ENCODE peak calls at places on chromosomes 13 and 19, in six cellular contexts. I is K562, G is GM12878, Y is HepG2, A is H1, C is GM12892. J is an unnamed sample.

GRCh38 chr13:48072304-48072703 is 22.6 kb downstream of the MED4 start:
- DNase-seq in I (no peak), G (no peak), Y (no peak), A (no peak), C (no peak), J (no peak)

GRCh38 chr19:45705115-45705514 is 12.6 kb downstream of the QPCTL start:
- DNase-seq in I (no peak), G (no peak), Y (no peak), A (no peak), C (no peak), J (no peak)

GRCh38 chr13:21522847-21523246 is 63.7 kb upstream of the ZDHHC20 start:
- DNase-seq in I (peak; percentile 17), G (no peak), Y (no peak), A (no peak), C (no peak), J (no peak)

GRCh38 chr13:97855570-97855970 is 97.9 kb upstream of the IPO5 start:
- DNase-seq in I (peak; percentile 54), G (peak; percentile 13), Y (peak; percentile 55), A (no peak), C (no peak), J (no peak)

GRCh38 chr19:47027586-47028371 is 8.1 kb downstream of the NPAS1 start:
- DNase-seq in I (no peak), G (no peak), Y (no peak), A (no peak), C (no peak), J (no peak)

GRCh38 chr13:78241278-78241919 is 322.8 kb upstream of the EDNRB start:
- DNase-seq in I (peak; percentile 11), G (no peak), Y (peak; percentile 27), A (peak; percentile 17), C (no peak), J (peak; percentile 0)

GRCh38 chr19:7605490-7606222 is 10.0 kb downstream of the CAMSAP3 start:
- DNase-seq in I (peak; percentile 95), G (peak; percentile 9), Y (peak; percentile 57), A (peak; percentile 65), C (no peak), J (no peak)

GRCh38 chr19:48196933-48197665 is 26.6 kb downstream of the ZSWIM9 start:
- DNase-seq in I (peak; percentile 29), G (no peak), Y (no peak), A (no peak), C (no peak), J (no peak)

GRCh38 chr19:41328818-41329220 is 18.8 kb downstream of the CCDC97 start:
- DNase-seq in I (no peak), G (no peak), Y (no peak), A (no peak), C (no peak), J (no peak)

GRCh38 chr19:4390017-4390861 is 10.1 kb downstream of the SH3GL1 start:
- DNase-seq in I (no peak), G (no peak), Y (no peak), A (peak; percentile 51), C (no peak), J (no peak)

GRCh38 chr13:100581504-100581903 is 7.1 kb downstream of the GGACT start:
- DNase-seq in I (no peak), G (no peak), Y (no peak), A (no peak), C (no peak), J (no peak)

GRCh38 chr19:41893899-41894298 is 10.9 kb downstream of the ARHGEF1 start:
- DNase-seq in I (no peak), G (no peak), Y (peak; percentile 59), A (no peak), C (no peak), J (no peak)

GRCh38 chr19:23392706-23393105 is 2.6 kb downstream of the ZNF91 start:
- DNase-seq in I (no peak), G (no peak), Y (no peak), A (no peak), C (no peak), J (no peak)

GRCh38 chr13:51271528-51272070 is 49.4 kb downstream of the FAM124A start:
- DNase-seq in I (no peak), G (no peak), Y (no peak), A (no peak), C (no peak), J (no peak)

GRCh38 chr19:2079865-2080301 is 16.2 kb downstream of the MOB3A start:
- DNase-seq in I (peak; percentile 4), G (no peak), Y (no peak), A (no peak), C (no peak), J (no peak)

GRCh38 chr19:41904118-41904870 is 21.3 kb downstream of the ARHGEF1 start:
- DNase-seq in I (no peak), G (no peak), Y (peak; percentile 92), A (no peak), C (no peak), J (no peak)

GRCh38 chr13:43785681-43786471 is 896 bp downstream of the ENOX1 start:
- DNase-seq in I (peak; percentile 9), G (no peak), Y (no peak), A (no peak), C (peak; percentile 30), J (peak; percentile 39)

GRCh38 chr19:49515767-49516166 is 3.3 kb downstream of the FCGRT start:
- DNase-seq in I (peak; percentile 6), G (no peak), Y (no peak), A (no peak), C (no peak), J (no peak)

GRCh38 chr19:16940626-16941025 is 51.8 kb downstream of the F2RL3 start:
- DNase-seq in I (no peak), G (no peak), Y (no peak), A (no peak), C (no peak), J (no peak)

GRCh38 chr19:2952953-2953481 is 8.2 kb upstream of the ZNF77 start:
- DNase-seq in I (no peak), G (no peak), Y (peak; percentile 37), A (no peak), C (no peak), J (no peak)

GRCh38 chr19:1648156-1648925 is 4.1 kb downstream of the TCF3 start:
- DNase-seq in I (no peak), G (peak; percentile 84), Y (no peak), A (no peak), C (no peak), J (peak; percentile 76)

GRCh38 chr13:64480648-64481047 is 2749.5 kb downstream of the PCDH9 start:
- DNase-seq in I (no peak), G (no peak), Y (no peak), A (no peak), C (no peak), J (no peak)

GRCh38 chr13:111886217-111886945 is 180.6 kb upstream of the SOX1 start:
- DNase-seq in I (no peak), G (no peak), Y (no peak), A (no peak), C (no peak), J (no peak)

GRCh38 chr19:8609210-8610040 is 1.1 kb downstream of the ADAMTS10 start:
- DNase-seq in I (peak; percentile 32), G (no peak), Y (peak; percentile 32), A (peak; percentile 36), C (no peak), J (no peak)
- TF ChIP-seq POLR2A in I (no peak), G (no peak), Y (no peak), A (no peak), C (no peak), J (no peak)

DNA sequence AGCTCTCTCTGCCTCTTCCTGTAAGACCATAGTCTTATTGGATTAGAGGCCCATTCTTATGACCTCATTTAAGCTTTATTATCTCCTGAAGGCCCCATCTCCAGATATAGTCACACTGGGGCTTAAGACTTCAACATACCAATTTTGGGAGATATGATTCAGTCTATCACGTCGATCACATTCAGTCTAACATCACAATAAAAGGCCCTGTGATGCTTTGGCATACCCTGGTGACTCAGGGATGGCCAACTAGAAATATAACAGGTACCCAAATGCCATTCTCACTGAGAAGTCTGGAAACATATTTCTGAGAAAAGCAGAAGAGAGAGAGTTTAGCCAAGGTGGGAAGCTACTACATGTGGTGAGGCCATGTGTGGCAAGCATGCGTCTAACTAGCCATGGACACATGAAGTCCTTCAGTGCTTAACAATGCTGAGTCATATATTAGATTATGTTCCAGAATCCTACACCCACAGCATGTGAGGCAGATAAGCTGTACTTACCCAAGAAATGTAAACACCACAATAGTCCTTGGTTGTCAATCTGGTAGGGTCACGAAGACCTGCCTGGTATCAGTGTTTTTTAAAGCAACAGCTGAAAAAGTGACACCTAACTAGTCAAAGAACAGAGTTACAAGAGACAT is 485.1 kb downstream of the FOXO1 start:
- DNase-seq in I (peak; percentile 16), G (no peak), Y (peak; percentile 56), A (no peak), C (no peak), J (no peak)
- TF ChIP-seq TAF1 in I (no peak), G (no peak), Y (no peak), A (no peak), C (no peak), J (no peak)

GRCh38 chr13:109547942-109548860 is 238.2 kb downstream of the IRS2 start:
- DNase-seq in I (no peak), G (no peak), Y (no peak), A (no peak), C (no peak), J (no peak)
- TF ChIP-seq POLR2AphosphoS5 in I (no peak), G (no peak), Y (no peak), A (no peak), C (no peak), J (no peak)

GRCh38 chr19:18439025-18439909 is 1.3 kb upstream of the ISYNA1 start:
- DNase-seq in I (no peak), G (no peak), Y (peak; percentile 72), A (no peak), C (no peak), J (no peak)

GRCh38 chr19:18435848-18436631 is 1.9 kb downstream of the ISYNA1 start:
- DNase-seq in I (no peak), G (no peak), Y (no peak), A (no peak), C (no peak), J (no peak)

GRCh38 chr19:18436651-18437478 is 1.1 kb downstream of the ISYNA1 start:
- DNase-seq in I (peak; percentile 83), G (no peak), Y (peak; percentile 57), A (no peak), C (peak; percentile 94), J (peak; percentile 91)

GRCh38 chr19:18438331-18439024 is 545 bp upstream of the ISYNA1 start:
- DNase-seq in I (peak; percentile 74), G (no peak), Y (peak; percentile 63), A (no peak), C (no peak), J (no peak)

DNA sequence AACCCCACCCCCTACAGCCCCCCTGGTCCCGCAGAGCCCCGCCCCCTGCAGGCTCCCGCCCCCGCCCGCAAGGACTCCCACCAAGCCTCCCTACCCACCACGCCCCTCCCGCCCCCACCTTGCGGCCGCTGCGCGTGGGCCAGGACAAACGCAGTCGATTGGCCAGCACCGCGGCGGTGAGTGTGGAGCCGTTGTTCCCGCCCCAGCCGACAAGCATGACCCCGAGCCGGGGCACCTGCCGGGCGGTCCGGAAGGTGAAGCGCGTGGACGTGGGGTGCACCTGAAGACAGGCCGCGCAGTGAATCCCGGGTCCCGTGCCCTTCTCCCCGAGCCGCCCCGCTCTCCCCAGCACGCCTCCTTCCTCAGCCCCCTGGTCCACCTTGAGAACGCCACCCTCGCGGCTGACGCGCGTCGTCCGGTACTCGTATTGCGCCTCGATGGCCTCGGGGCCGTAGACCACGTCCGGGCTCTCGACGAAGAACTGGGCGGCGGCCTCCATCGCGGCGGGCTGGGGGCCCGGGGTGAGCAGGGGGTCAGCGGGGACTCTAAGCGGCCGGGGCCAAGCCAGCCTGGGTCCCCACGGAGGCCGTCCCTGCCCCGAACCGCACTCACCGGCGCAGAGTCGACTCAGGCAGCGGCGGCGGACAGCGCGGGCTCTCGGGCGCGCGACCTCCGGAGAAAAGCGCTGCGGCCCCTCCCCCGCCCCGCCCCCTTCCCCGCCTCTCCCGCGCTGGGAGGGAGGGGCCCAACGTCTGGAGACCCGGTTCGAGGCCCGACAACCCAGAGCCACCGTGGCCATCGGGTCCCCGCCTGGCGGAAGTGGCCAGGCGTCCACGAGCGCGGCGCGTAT is at the start of gene ISYNA1:
- DNase-seq in I (peak; percentile 84), G (no peak), Y (peak; percentile 14), A (no peak), C (no peak), J (no peak)
- TF ChIP-seq POLR2A in I (peak; percentile 75), G (peak; percentile 66), Y (peak; percentile 72), A (no peak), C (no peak), J (no peak)

J was measured in GM12891.